ENCODE peak calls at places on chromosomes 7 and 10, in six cellular contexts. Q is GM12865; M is activated CD8-positive, alpha-beta memory T cell treated with anti-CD3 and anti-CD28 coated beads, Interleukin-2, amount 50 U/mL, for 48 hours; V is KG1; D is H4; J is AG04450. G is an unnamed sample.

GRCh38 chr10:61558188-61558587 is 104.5 kb upstream of the CABCOCO1 start:
- DNase-seq in Q (no peak), M (no peak), V (no peak), D (no peak), J (no peak), G (no peak)

GRCh38 chr7:113299748-113300147 is 181.4 kb upstream of the SMIM30 start:
- DNase-seq in Q (no peak), M (no peak), V (no peak), D (no peak), J (no peak), G (no peak)

GRCh38 chr10:22453948-22454347 is 108.7 kb downstream of the SPAG6 start:
- DNase-seq in Q (no peak), M (no peak), V (no peak), D (no peak), J (no peak), G (no peak)

GRCh38 chr7:155066417-155066950 is 3.6 kb upstream of the HTR5A start:
- DNase-seq in Q (no peak), M (no peak), V (no peak), D (peak), J (peak), G (no peak)

GRCh38 chr10:110531687-110532086 is 34.0 kb downstream of the DUSP5 start:
- DNase-seq in Q (no peak), M (no peak), V (no peak), D (no peak), J (no peak), G (no peak)

GRCh38 chr10:24952146-24952700 is at the start of gene PRTFDC1:
- DNase-seq in Q (peak), M (peak), V (no peak), D (no peak), J (no peak), G (peak)

GRCh38 chr7:98085674-98086073 is 21.0 kb upstream of the LMTK2 start:
- DNase-seq in Q (no peak), M (no peak), V (no peak), D (no peak), J (no peak), G (no peak)

GRCh38 chr10:78184851-78185692 is 151.4 kb downstream of the RPS24 start:
- DNase-seq in Q (no peak), M (no peak), V (no peak), D (no peak), J (no peak), G (no peak)

GRCh38 chr10:76329891-76330575 is 898.6 kb downstream of the LRMDA start:
- DNase-seq in Q (no peak), M (no peak), V (no peak), D (no peak), J (no peak), G (no peak)

GRCh38 chr10:323651-324293 is 188.5 kb downstream of the ZMYND11 start:
- DNase-seq in Q (peak), M (peak), V (peak), D (peak), J (peak), G (no peak)

GRCh38 chr7:45863715-45864114 is 9.2 kb downstream of the CCDC201 start:
- DNase-seq in Q (no peak), M (no peak), V (no peak), D (peak), J (no peak), G (peak)

GRCh38 chr10:97764519-97764931 is 7.3 kb downstream of the SFRP5 start:
- DNase-seq in Q (peak), M (no peak), V (no peak), D (no peak), J (no peak), G (no peak)

GRCh38 chr10:109823196-109823595 is 100.1 kb downstream of the XPNPEP1 start:
- DNase-seq in Q (no peak), M (no peak), V (no peak), D (no peak), J (no peak), G (no peak)

GRCh38 chr10:113922787-113923570 is 68.5 kb downstream of the NHLRC2 start:
- DNase-seq in Q (peak), M (no peak), V (no peak), D (no peak), J (no peak), G (no peak)

GRCh38 chr10:78802866-78803265 is 265.9 kb upstream of the ZMIZ1 start:
- DNase-seq in Q (no peak), M (no peak), V (no peak), D (peak), J (peak), G (no peak)

GRCh38 chr7:26117142-26117807 is 34.7 kb upstream of the NFE2L3 start:
- DNase-seq in Q (peak), M (no peak), V (no peak), D (no peak), J (no peak), G (no peak)

GRCh38 chr7:17027143-17027802 is 145.5 kb upstream of the AGR3 start:
- DNase-seq in Q (no peak), M (no peak), V (no peak), D (no peak), J (no peak), G (no peak)

GRCh38 chr10:44978570-44979280 is at the start of gene DEPP1:
- DNase-seq in Q (peak), M (no peak), V (no peak), D (peak), J (peak), G (peak)

GRCh38 chr10:84743483-84743882 is 415.1 kb downstream of the CCSER2 start:
- DNase-seq in Q (peak), M (no peak), V (no peak), D (no peak), J (no peak), G (no peak)

GRCh38 chr10:7679256-7679655 is 12.5 kb upstream of the ITIH5 start:
- DNase-seq in Q (no peak), M (no peak), V (no peak), D (no peak), J (no peak), G (no peak)

GRCh38 chr7:29639887-29640600 is 76.4 kb downstream of the PRR15 start:
- DNase-seq in Q (no peak), M (no peak), V (no peak), D (no peak), J (no peak), G (no peak)

GRCh38 chr10:98402513-98402912 is 12.5 kb downstream of the PYROXD2 start:
- DNase-seq in Q (no peak), M (no peak), V (no peak), D (no peak), J (no peak), G (no peak)

G was measured in ecto neural progenitor cell.